ENCODE peak calls at places on chromosomes 3 and 15, in five cellular contexts. O is A549, R is stomach, F is sigmoid colon, I is suprapubic skin. U is an unnamed sample.

GRCh38 chr3:14188367-14188766 is 9.8 kb downstream of the LSM3 start:
- DNase-seq in O (no peak), R (no peak), F (no peak), I (no peak), U (no peak)

GRCh38 chr3:23127196-23127595 is 75.9 kb upstream of the UBE2E2 start:
- DNase-seq in O (no peak), R (no peak), F (no peak), I (no peak), U (no peak)

GRCh38 chr3:124119056-124119721 is 127.3 kb upstream of the ROPN1 start:
- DNase-seq in O (peak), R (no peak), F (no peak), I (no peak), U (no peak)

GRCh38 chr3:144265527-144266100 is 294.0 kb downstream of the DIPK2A start:
- DNase-seq in O (no peak), R (no peak), F (no peak), I (no peak), U (no peak)

GRCh38 chr3:123660276-123660675 is 75.4 kb upstream of the HACD2 start:
- DNase-seq in O (no peak), R (no peak), F (no peak), I (no peak), U (no peak)

GRCh38 chr3:146020969-146021368 is 140.0 kb downstream of the PLOD2 start:
- DNase-seq in O (no peak), R (no peak), F (no peak), I (no peak), U (no peak)

GRCh38 chr15:85480923-85481322 is 100.5 kb downstream of the AKAP13 start:
- DNase-seq in O (no peak), R (no peak), F (no peak), I (no peak), U (no peak)

GRCh38 chr3:8238434-8238833 is 263.2 kb upstream of the LMCD1 start:
- DNase-seq in O (no peak), R (no peak), F (no peak), I (no peak), U (no peak)

GRCh38 chr3:100603449-100603848 is 6.0 kb upstream of the ADGRG7 start:
- DNase-seq in O (peak), R (no peak), F (no peak), I (no peak), U (no peak)

GRCh38 chr3:64548200-64548889 is 139.5 kb downstream of the ADAMTS9 start:
- DNase-seq in O (no peak), R (peak), F (peak), I (no peak), U (peak)

GRCh38 chr3:100647171-100647570 is 37.8 kb downstream of the ADGRG7 start:
- DNase-seq in O (no peak), R (no peak), F (no peak), I (no peak), U (no peak)

GRCh38 chr3:191339313-191339917 is 9.1 kb upstream of the UTS2B start:
- DNase-seq in O (no peak), R (no peak), F (no peak), I (no peak), U (no peak)

GRCh38 chr3:64166584-64167155 is 58.6 kb downstream of the PRICKLE2 start:
- DNase-seq in O (peak), R (no peak), F (no peak), I (no peak), U (no peak)

GRCh38 chr3:90132220-90132619 is 1024.8 kb downstream of the EPHA3 start:
- DNase-seq in O (no peak), R (no peak), F (no peak), I (no peak), U (no peak)

GRCh38 chr15:41631880-41632279 is 28.3 kb upstream of the MGA start:
- DNase-seq in O (no peak), R (no peak), F (no peak), I (no peak), U (no peak)

GRCh38 chr3:122533931-122534334 is 19.2 kb upstream of the KPNA1 start:
- DNase-seq in O (peak), R (no peak), F (no peak), I (no peak), U (no peak)

GRCh38 chr3:20683912-20684311 is 497.9 kb upstream of the SGO1 start:
- DNase-seq in O (no peak), R (no peak), F (peak), I (no peak), U (no peak)

GRCh38 chr3:24829011-24829581 is 334.4 kb upstream of the THRB start:
- DNase-seq in O (peak), R (peak), F (peak), I (peak), U (no peak)

GRCh38 chr3:126570103-126570541 is 11.4 kb upstream of the C3orf22 start:
- DNase-seq in O (no peak), R (no peak), F (no peak), I (no peak), U (no peak)

GRCh38 chr3:169117264-169117663 is 546.2 kb downstream of the MECOM start:
- DNase-seq in O (no peak), R (no peak), F (no peak), I (no peak), U (no peak)

GRCh38 chr3:169110633-169111032 is 552.9 kb downstream of the MECOM start:
- DNase-seq in O (no peak), R (no peak), F (no peak), I (no peak), U (no peak)

GRCh38 chr3:169106662-169107061 is 556.9 kb downstream of the MECOM start:
- DNase-seq in O (no peak), R (no peak), F (no peak), I (no peak), U (no peak)

GRCh38 chr3:169116056-169116693 is 547.3 kb downstream of the MECOM start:
- DNase-seq in O (no peak), R (peak), F (no peak), I (no peak), U (no peak)

GRCh38 chr3:169112153-169112892 is 551.2 kb downstream of the MECOM start:
- DNase-seq in O (no peak), R (no peak), F (no peak), I (no peak), U (no peak)
- TF ChIP-seq POLR2A in O (no peak), R (no peak), F (no peak), I (no peak), U (no peak)

GRCh38 chr3:184465883-184466412 is 86.1 kb downstream of the CHRD start:
- DNase-seq in O (no peak), R (no peak), F (no peak), I (no peak), U (no peak)
- H3K27ac ChIP-seq in O (no peak), R (no peak), F (no peak), I (no peak), U (no peak)

DNA sequence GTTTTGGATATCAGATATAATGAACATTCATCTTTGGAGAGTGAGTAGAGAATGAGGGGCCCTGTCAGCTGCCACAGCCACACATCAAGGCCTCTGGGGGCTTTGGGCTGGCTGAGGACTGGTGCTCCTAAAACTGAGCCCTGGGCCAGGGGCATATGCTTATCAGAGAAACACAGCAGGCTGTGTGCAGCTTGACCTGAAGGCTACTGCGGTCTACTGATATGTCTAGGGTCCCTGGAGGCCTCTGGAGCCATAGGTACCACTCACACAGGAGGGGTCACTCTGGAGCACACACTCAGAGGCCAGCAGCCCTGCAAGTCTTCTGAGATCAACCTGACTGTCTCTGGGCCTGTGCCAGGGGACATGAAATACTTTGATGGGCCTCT is 7.6 kb downstream of the TF start:
- DNase-seq in O (no peak), R (no peak), F (no peak), I (no peak), U (no peak)
- TF ChIP-seq EP300 in O (no peak), R (no peak), F (no peak), I (no peak), U (no peak)

DNA sequence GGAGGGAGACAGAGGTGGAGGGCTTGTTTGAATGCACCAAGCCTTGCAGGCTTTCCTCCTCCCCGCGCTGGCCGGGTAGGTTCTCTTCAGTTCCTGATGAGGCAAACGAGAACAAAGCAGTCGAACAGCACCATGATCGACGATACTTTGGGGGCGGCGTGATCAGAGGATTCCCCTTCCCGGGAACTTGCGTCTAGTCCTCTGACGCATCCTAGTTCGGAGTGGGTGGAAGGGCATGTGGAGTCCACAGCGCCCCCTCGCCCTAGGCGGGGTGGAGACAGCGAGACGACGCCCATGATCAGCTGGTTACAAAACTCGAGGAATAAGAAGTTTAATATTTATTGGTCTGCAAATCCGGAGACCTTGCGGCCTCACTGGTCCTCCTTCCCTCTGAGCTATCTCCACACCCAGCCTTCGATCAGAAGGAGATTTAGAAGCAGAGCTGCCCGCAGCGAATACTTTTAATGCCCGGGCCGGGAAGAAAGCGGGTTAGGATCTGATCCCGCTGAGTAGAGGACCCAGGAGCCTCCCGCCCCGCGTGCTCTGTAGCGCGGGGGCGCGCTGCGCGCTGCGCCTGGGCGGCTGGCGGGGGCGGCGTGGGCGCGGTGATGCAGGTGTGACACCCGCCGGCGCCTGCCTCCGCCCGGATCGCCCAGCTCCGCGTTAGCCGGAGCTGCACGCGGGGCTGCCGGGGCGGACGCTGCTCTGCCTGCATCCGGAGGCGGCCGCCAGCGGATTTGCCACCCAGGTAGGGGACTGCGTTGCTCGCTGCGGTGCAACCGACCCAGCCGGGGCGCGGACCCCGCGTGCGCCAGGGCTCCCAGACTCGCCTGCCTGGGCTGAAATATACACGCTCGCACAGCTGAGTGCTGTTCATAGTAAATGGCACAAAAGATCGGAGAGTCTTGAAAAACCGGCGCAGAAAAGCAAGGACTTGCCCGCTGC is at the start of gene SV2B:
- DNase-seq in O (peak), R (peak), F (no peak), I (peak), U (no peak)
- TF ChIP-seq POLR2A in O (no peak), R (no peak), F (no peak), I (no peak), U (no peak)

U was measured in tibial nerve.